ENCODE peak calls at places on chromosomes 11 and 22, in seven cellular contexts. P is HCT116, T is sigmoid colon, C is stomach, D is spleen, Q is GM12892, X is transverse colon. I is an unnamed sample.

GRCh38 chr11:105000167-105000566 is 22.8 kb downstream of the CASP5 start:
- DNase-seq in P (peak), T (no peak), C (no peak), D (no peak), Q (no peak), X (no peak), I (peak)

GRCh38 chr11:122207921-122208764 is 92.1 kb upstream of the BLID start:
- DNase-seq in P (no peak), T (no peak), C (no peak), D (no peak), Q (no peak), X (no peak), I (no peak)

GRCh38 chr11:63552921-63553320 is 10.3 kb downstream of the PLAAT2 start:
- DNase-seq in P (no peak), T (peak), C (no peak), D (no peak), Q (no peak), X (no peak), I (no peak)

GRCh38 chr22:40547729-40548143 is 88.8 kb downstream of the MRTFA start:
- DNase-seq in P (no peak), T (no peak), C (no peak), D (no peak), Q (no peak), X (no peak), I (no peak)

GRCh38 chr11:93668171-93668570 is 6.7 kb downstream of the CEP295 start:
- DNase-seq in P (no peak), T (no peak), C (no peak), D (no peak), Q (no peak), X (no peak), I (no peak)

GRCh38 chr22:44442856-44443595 is 55.0 kb downstream of the RTL6 start:
- DNase-seq in P (no peak), T (peak), C (no peak), D (peak), Q (no peak), X (no peak), I (no peak)

GRCh38 chr11:128315933-128316332 is 271.4 kb downstream of the ETS1 start:
- DNase-seq in P (no peak), T (no peak), C (no peak), D (no peak), Q (no peak), X (no peak), I (no peak)

GRCh38 chr11:35332524-35332923 is 86.8 kb downstream of the SLC1A2 start:
- DNase-seq in P (no peak), T (no peak), C (no peak), D (no peak), Q (no peak), X (no peak), I (no peak)

GRCh38 chr11:129853508-129854228 is 38.0 kb downstream of the TMEM45B start:
- DNase-seq in P (no peak), T (no peak), C (peak), D (no peak), Q (no peak), X (peak), I (peak)

GRCh38 chr11:47566166-47566546 is 757 bp downstream of the PTPMT1 start:
- DNase-seq in P (no peak), T (no peak), C (peak), D (peak), Q (no peak), X (no peak), I (no peak)

GRCh38 chr11:33948494-33948893 is 56.6 kb upstream of the LMO2 start:
- DNase-seq in P (no peak), T (no peak), C (no peak), D (no peak), Q (no peak), X (no peak), I (no peak)

GRCh38 chr11:22780914-22781593 is 48.5 kb downstream of the SVIP start:
- DNase-seq in P (no peak), T (no peak), C (no peak), D (no peak), Q (no peak), X (no peak), I (peak)

DNA sequence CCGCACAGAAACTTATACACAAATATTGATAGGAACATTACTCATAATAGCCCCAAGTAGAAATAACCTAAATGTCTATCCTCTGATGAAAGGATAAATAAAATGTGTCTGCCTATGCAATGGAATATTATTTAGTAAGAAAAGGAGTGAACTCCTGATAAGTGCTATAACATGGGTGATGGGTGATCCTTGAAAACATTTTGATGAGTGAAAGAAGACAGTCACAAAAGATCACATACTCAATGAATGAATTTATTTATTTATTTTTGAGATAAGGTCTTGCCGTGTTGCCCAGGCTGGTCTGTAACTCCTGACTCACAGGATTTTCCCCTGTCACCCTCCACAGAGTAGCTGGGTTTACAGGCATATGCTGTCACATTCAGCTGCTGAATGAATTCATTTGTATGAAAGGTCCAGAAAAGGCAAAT is 17.3 kb downstream of the RNF121 start:
- DNase-seq in P (no peak), T (no peak), C (no peak), D (no peak), Q (no peak), X (no peak), I (no peak)
- TF ChIP-seq POLR2AphosphoS5 in P (no peak), T (no peak), C (no peak), D (no peak), Q (no peak), X (no peak), I (no peak)

GRCh38 chr11:276219-276618 is 2.0 kb upstream of the NLRP6 start:
- DNase-seq in P (no peak), T (no peak), C (no peak), D (no peak), Q (no peak), X (no peak), I (no peak)
- TF ChIP-seq POLR2AphosphoS5 in P (no peak), T (no peak), C (no peak), D (no peak), Q (no peak), X (no peak), I (no peak)

GRCh38 chr11:95925011-95925410 is 1.1 kb upstream of the MTMR2 start:
- DNase-seq in P (peak), T (no peak), C (no peak), D (no peak), Q (no peak), X (no peak), I (peak)
- TF ChIP-seq POLR2AphosphoS5 in P (peak), T (no peak), C (peak), D (no peak), Q (no peak), X (no peak), I (no peak)

GRCh38 chr22:50226224-50227165 is 18.3 kb downstream of the TUBGCP6 start:
- DNase-seq in P (no peak), T (peak), C (no peak), D (no peak), Q (no peak), X (no peak), I (no peak)
- TF ChIP-seq POLR2AphosphoS5 in P (no peak), T (no peak), C (no peak), D (no peak), Q (no peak), X (no peak), I (no peak)

DNA sequence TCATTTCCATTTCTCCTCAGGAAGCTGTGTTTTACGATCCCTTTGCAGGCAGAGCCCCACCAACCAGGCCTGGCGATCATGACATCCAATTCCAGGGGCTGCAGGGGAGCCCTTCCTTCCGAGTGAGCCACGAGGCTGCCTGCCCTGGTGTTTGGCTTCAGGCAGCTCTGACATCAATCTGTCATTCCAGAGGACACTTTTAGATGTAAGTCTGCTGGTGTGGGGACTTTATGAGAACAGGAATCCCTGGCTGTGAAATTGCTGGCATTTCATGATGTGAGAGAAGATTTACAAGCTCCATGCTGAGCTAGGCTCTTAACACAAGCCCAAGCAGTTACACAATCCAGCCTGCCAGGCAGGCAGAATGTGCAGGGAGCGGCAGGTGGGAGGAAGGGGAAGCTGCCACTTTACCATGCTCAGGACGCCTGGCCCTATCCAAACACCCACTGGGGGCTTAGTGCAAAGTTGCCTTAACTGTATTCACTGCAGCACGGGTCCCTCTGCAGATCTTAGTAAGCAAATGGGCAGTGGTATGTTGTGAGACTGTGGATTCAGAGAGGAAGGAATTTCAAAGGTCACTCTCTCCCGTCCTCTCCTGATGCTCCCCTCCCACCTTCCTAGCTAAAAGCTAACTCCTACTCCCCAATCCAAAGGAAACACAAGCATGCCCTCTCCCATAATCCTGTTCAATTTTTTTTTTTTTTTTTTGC is 43.4 kb upstream of the MICAL2 start:
- DNase-seq in P (no peak), T (peak), C (no peak), D (no peak), Q (no peak), X (peak), I (peak)
- TF ChIP-seq POLR2AphosphoS5 in P (no peak), T (peak), C (no peak), D (no peak), Q (no peak), X (peak), I (no peak)

GRCh38 chr11:6561288-6561687 is 42.1 kb downstream of the RRP8 start:
- DNase-seq in P (no peak), T (no peak), C (no peak), D (no peak), Q (no peak), X (no peak), I (no peak)
- TF ChIP-seq POLR2AphosphoS5 in P (no peak), T (no peak), C (no peak), D (no peak), Q (no peak), X (no peak), I (no peak)

GRCh38 chr11:4068962-4069361 is 25.6 kb upstream of the RRM1 start:
- DNase-seq in P (no peak), T (no peak), C (no peak), D (no peak), Q (no peak), X (no peak), I (no peak)

GRCh38 chr11:4071828-4072421 is 22.7 kb upstream of the RRM1 start:
- DNase-seq in P (no peak), T (no peak), C (no peak), D (no peak), Q (no peak), X (no peak), I (no peak)

GRCh38 chr11:4074266-4074665 is 20.3 kb upstream of the RRM1 start:
- DNase-seq in P (no peak), T (no peak), C (no peak), D (no peak), Q (no peak), X (no peak), I (no peak)

GRCh38 chr11:4071325-4071724 is 23.3 kb upstream of the RRM1 start:
- DNase-seq in P (no peak), T (no peak), C (no peak), D (no peak), Q (no peak), X (no peak), I (no peak)

GRCh38 chr11:4072668-4073285 is 21.8 kb upstream of the RRM1 start:
- DNase-seq in P (peak), T (peak), C (peak), D (no peak), Q (peak), X (peak), I (peak)
- TF ChIP-seq POLR2AphosphoS5 in P (no peak), T (peak), C (peak), D (peak), Q (no peak), X (no peak), I (no peak)

GRCh38 chr11:15621565-15621964 is 506.8 kb downstream of the INSC start:
- DNase-seq in P (no peak), T (no peak), C (no peak), D (no peak), Q (no peak), X (no peak), I (no peak)
- TF ChIP-seq POLR2AphosphoS5 in P (no peak), T (no peak), C (no peak), D (no peak), Q (no peak), X (no peak), I (no peak)

GRCh38 chr22:36386351-36386899 is 1.3 kb downstream of the MYH9 start:
- DNase-seq in P (no peak), T (no peak), C (no peak), D (peak), Q (peak), X (peak), I (no peak)

GRCh38 chr22:36385491-36386350 is 2.0 kb downstream of the MYH9 start:
- DNase-seq in P (no peak), T (peak), C (peak), D (peak), Q (no peak), X (peak), I (peak)

GRCh38 chr22:36386900-36387663 is 685 bp downstream of the MYH9 start:
- DNase-seq in P (no peak), T (peak), C (peak), D (peak), Q (peak), X (peak), I (peak)

GRCh38 chr22:36387664-36387913 is 178 bp downstream of the MYH9 start:
- DNase-seq in P (no peak), T (no peak), C (no peak), D (no peak), Q (no peak), X (no peak), I (no peak)

GRCh38 chr22:36387914-36388864 is at the start of gene MYH9:
- DNase-seq in P (peak), T (peak), C (peak), D (peak), Q (peak), X (peak), I (peak)
- TF ChIP-seq POLR2AphosphoS5 in P (peak), T (peak), C (peak), D (peak), Q (peak), X (peak), I (peak)